ENCODE peak calls at places on chromosomes 2 and 18, in seven cellular contexts. P, S, G, I, H, Y and D are unnamed samples.

GRCh38 chr2:195026261-195026660 is 630.8 kb upstream of the SLC39A10 start:
- DNase-seq in P (no peak), S (peak; percentile 39), G (no peak), I (no peak), H (peak; percentile 55), Y (no peak), D (peak; percentile 19)

GRCh38 chr2:237629739-237630138 is 2.4 kb downstream of the LRRFIP1 start:
- DNase-seq in P (no peak), S (peak; percentile 90), G (no peak), I (no peak), H (peak; percentile 52), Y (no peak), D (no peak)

GRCh38 chr2:123720760-123721159 is 304.3 kb upstream of the CNTNAP5 start:
- DNase-seq in P (no peak), S (no peak), G (no peak), I (no peak), H (peak; percentile 76), Y (no peak), D (no peak)

GRCh38 chr2:219362072-219362471 is 25.6 kb downstream of the DNPEP start:
- DNase-seq in P (no peak), S (no peak), G (no peak), I (no peak), H (no peak), Y (no peak), D (no peak)

GRCh38 chr2:12978058-12978835 is 261.5 kb downstream of the TRIB2 start:
- DNase-seq in P (no peak), S (peak; percentile 40), G (no peak), I (no peak), H (no peak), Y (no peak), D (no peak)

GRCh38 chr18:64720781-64721464 is 572.0 kb upstream of the LINC00305 start:
- DNase-seq in P (no peak), S (no peak), G (peak; percentile 78), I (no peak), H (peak; percentile 15), Y (no peak), D (peak; percentile 42)

GRCh38 chr2:39618236-39618635 is 47.5 kb upstream of the TMEM178A start:
- DNase-seq in P (no peak), S (no peak), G (no peak), I (no peak), H (no peak), Y (no peak), D (no peak)

GRCh38 chr2:62685986-62686625 is 19.4 kb upstream of the EHBP1 start:
- DNase-seq in P (no peak), S (no peak), G (no peak), I (no peak), H (no peak), Y (no peak), D (no peak)

GRCh38 chr18:5890606-5891360 is 4.5 kb downstream of the TMEM200C start:
- DNase-seq in P (peak; percentile 75), S (no peak), G (peak; percentile 84), I (peak; percentile 83), H (peak; percentile 56), Y (no peak), D (peak; percentile 78)

GRCh38 chr2:129880971-129881370 is 98.5 kb upstream of the RAB6C start:
- DNase-seq in P (no peak), S (no peak), G (no peak), I (no peak), H (no peak), Y (no peak), D (no peak)

GRCh38 chr2:164786787-164787186 is 54.8 kb downstream of the COBLL1 start:
- DNase-seq in P (no peak), S (no peak), G (no peak), I (no peak), H (no peak), Y (no peak), D (no peak)

GRCh38 chr2:156398176-156398575 is 38.0 kb upstream of the GPD2 start:
- DNase-seq in P (no peak), S (no peak), G (no peak), I (no peak), H (no peak), Y (no peak), D (no peak)

GRCh38 chr2:101775636-101776035 is 78.1 kb downstream of the MAP4K4 start:
- DNase-seq in P (no peak), S (no peak), G (no peak), I (no peak), H (no peak), Y (no peak), D (no peak)

GRCh38 chr18:63155169-63155852 is 164.3 kb downstream of the BCL2 start:
- DNase-seq in P (peak; percentile 90), S (no peak), G (peak; percentile 72), I (peak; percentile 92), H (peak; percentile 55), Y (peak; percentile 62), D (peak; percentile 71)

GRCh38 chr2:171390941-171391516 is 42.8 kb downstream of the METTL8 start:
- DNase-seq in P (no peak), S (peak; percentile 69), G (no peak), I (no peak), H (peak; percentile 95), Y (no peak), D (no peak)

GRCh38 chr18:22267225-22267624 is 97.8 kb downstream of the GATA6 start:
- DNase-seq in P (no peak), S (no peak), G (no peak), I (no peak), H (no peak), Y (no peak), D (no peak)

GRCh38 chr2:84942964-84943421 is 28.0 kb upstream of the KCMF1 start:
- DNase-seq in P (peak; percentile 22), S (peak; percentile 71), G (no peak), I (no peak), H (peak; percentile 23), Y (no peak), D (no peak)

GRCh38 chr18:801137-801536 is 10.9 kb downstream of the YES1 start:
- DNase-seq in P (no peak), S (no peak), G (no peak), I (no peak), H (no peak), Y (no peak), D (no peak)

GRCh38 chr2:24492283-24493272 is 1.5 kb downstream of the NCOA1 start:
- DNase-seq in P (no peak), S (peak; percentile 45), G (peak; percentile 38), I (peak; percentile 51), H (peak; percentile 23), Y (no peak), D (peak; percentile 33)

GRCh38 chr2:88188741-88189140 is 18.6 kb downstream of the THNSL2 start:
- DNase-seq in P (no peak), S (peak; percentile 64), G (no peak), I (no peak), H (peak; percentile 15), Y (no peak), D (no peak)

GRCh38 chr18:49277395-49278036 is 182.9 kb downstream of the DYM start:
- DNase-seq in P (no peak), S (peak; percentile 66), G (no peak), I (no peak), H (peak; percentile 60), Y (no peak), D (no peak)

GRCh38 chr18:2337552-2338141 is 233.7 kb downstream of the METTL4 start:
- DNase-seq in P (peak; percentile 32), S (peak; percentile 61), G (peak; percentile 51), I (peak; percentile 74), H (peak; percentile 79), Y (peak; percentile 19), D (no peak)

GRCh38 chr2:45758018-45758417 is 106.5 kb downstream of the PRKCE start:
- DNase-seq in P (no peak), S (no peak), G (no peak), I (no peak), H (no peak), Y (no peak), D (no peak)
- H3K4me1 ChIP-seq in P (no peaks in the 10 kb centered on the region), S (peaks cover 30% of the 10 kb centered on the region), G (peaks cover 20% of the 10 kb centered on the region), I (peaks cover 4% of the 10 kb centered on the region), H (no peaks in the 10 kb centered on the region), Y (no peaks in the 10 kb centered on the region), D (peaks cover 19% of the 10 kb centered on the region)

GRCh38 chr2:30229596-30229995 is 1.7 kb upstream of the LBH start:
- DNase-seq in P (no peak), S (no peak), G (no peak), I (no peak), H (no peak), Y (no peak), D (no peak)

GRCh38 chr2:30230855-30231725 is at the start of gene LBH:
- DNase-seq in P (peak; percentile 46), S (peak; percentile 95), G (peak; percentile 88), I (peak; percentile 74), H (no peak), Y (no peak), D (peak; percentile 94)

GRCh38 chr2:30231726-30232026 is 342 bp downstream of the LBH start:
- DNase-seq in P (no peak), S (no peak), G (no peak), I (no peak), H (no peak), Y (no peak), D (no peak)

GRCh38 chr2:30232027-30232800 is 880 bp downstream of the LBH start:
- DNase-seq in P (no peak), S (peak; percentile 76), G (peak; percentile 69), I (peak; percentile 93), H (no peak), Y (no peak), D (peak; percentile 84)

GRCh38 chr2:30230479-30230854 is 867 bp upstream of the LBH start:
- DNase-seq in P (no peak), S (no peak), G (peak; percentile 63), I (peak; percentile 47), H (no peak), Y (no peak), D (peak; percentile 66)
- TF ChIP-seq EZH2phosphoT487 in P (no peak), S (no peak), G (no peak), I (no peak), H (no peak), Y (no peak), D (no peak)

GRCh38 chr2:158665536-158666302 is 129.4 kb upstream of the DAPL1 start:
- DNase-seq in P (no peak), S (peak; percentile 57), G (no peak), I (no peak), H (peak; percentile 10), Y (no peak), D (no peak)

GRCh38 chr2:158668394-158668793 is 126.7 kb upstream of the DAPL1 start:
- DNase-seq in P (no peak), S (no peak), G (no peak), I (no peak), H (no peak), Y (no peak), D (no peak)

GRCh38 chr2:158667969-158668368 is 127.1 kb upstream of the DAPL1 start:
- DNase-seq in P (no peak), S (peak; percentile 17), G (no peak), I (no peak), H (no peak), Y (no peak), D (no peak)

GRCh38 chr2:158667567-158667966 is 127.5 kb upstream of the DAPL1 start:
- DNase-seq in P (no peak), S (peak; percentile 70), G (no peak), I (no peak), H (peak; percentile 66), Y (no peak), D (no peak)

GRCh38 chr2:158666969-158667368 is 128.1 kb upstream of the DAPL1 start:
- DNase-seq in P (no peak), S (no peak), G (no peak), I (no peak), H (no peak), Y (no peak), D (no peak)
- TF ChIP-seq EZH2 in P (no peak), S (no peak), G (no peak), I (no peak), H (no peak), Y (no peak), D (no peak)

GRCh38 chr2:64124571-64124970 is 19.6 kb downstream of the PELI1 start:
- DNase-seq in P (no peak), S (no peak), G (no peak), I (no peak), H (no peak), Y (no peak), D (no peak)
- H3K4me1 ChIP-seq in P (no peaks in the 10 kb centered on the region), S (peaks cover 14% of the 10 kb centered on the region), G (peaks cover 8% of the 10 kb centered on the region), I (peaks cover 35% of the 10 kb centered on the region), H (peaks cover 9% of the 10 kb centered on the region), Y (no peaks in the 10 kb centered on the region), D (peaks cover 29% of the 10 kb centered on the region)